ENCODE peak calls at places on chromosomes 4 and X, in seven cellular contexts. D is effector memory CD4-positive, alpha-beta T cell; T is AG08396; M is skeletal muscle cell; O is HFF-Myc; K is lower lobe of right lung; E is ELF-1. P is an unnamed sample.

GRCh38 chrX:110322603-110323002 is 4.7 kb upstream of the AMMECR1 start:
- DNase-seq in M (no peak), T (peak), E (no peak), O (no peak), D (no peak), K (no peak), P (no peak)

GRCh38 chr4:3710451-3711182 is 55.6 kb upstream of the ADRA2C start:
- DNase-seq in M (no peak), E (peak), O (no peak), T (no peak), D (no peak), K (peak), P (peak)

GRCh38 chr4:153223418-153223792 is 19.2 kb downstream of the TRIM2 start:
- DNase-seq in E (peak), O (no peak), T (no peak), M (no peak), K (no peak), D (no peak), P (no peak)

GRCh38 chr4:56619816-56620215 is 61.3 kb downstream of the HOPX start:
- DNase-seq in M (no peak), D (no peak), E (peak), T (no peak), O (no peak), K (no peak), P (no peak)

GRCh38 chrX:119497185-119497584 is 28.9 kb downstream of the SLC25A5 start:
- DNase-seq in T (no peak), E (no peak), M (no peak), O (no peak), D (no peak), K (no peak), P (peak)

GRCh38 chrX:40849906-40850672 is 114.7 kb upstream of the MED14 start:
- DNase-seq in K (no peak), D (no peak), O (no peak), E (no peak), M (no peak), T (no peak), P (no peak)

GRCh38 chr4:4254179-4254578 is 6.2 kb upstream of the TMEM128 start:
- DNase-seq in E (no peak), T (no peak), D (no peak), K (no peak), O (no peak), M (no peak), P (no peak)

GRCh38 chr4:80767944-80768343 is 262.6 kb upstream of the BMP3 start:
- DNase-seq in K (no peak), O (no peak), M (peak), D (no peak), T (no peak), E (no peak), P (no peak)

GRCh38 chr4:77695769-77696168 is 90.1 kb downstream of the CXCL13 start:
- DNase-seq in K (no peak), M (peak), E (no peak), O (peak), T (peak), D (no peak), P (no peak)

GRCh38 chr4:39660045-39660444 is 21.4 kb upstream of the SMIM14 start:
- DNase-seq in T (no peak), K (no peak), E (no peak), D (no peak), O (no peak), M (no peak), P (no peak)

GRCh38 chr4:7195546-7196282 is 3.4 kb downstream of the SORCS2 start:
- DNase-seq in O (no peak), E (no peak), D (no peak), K (no peak), T (no peak), M (peak), P (peak)

GRCh38 chr4:118911162-118911791 is 22.6 kb downstream of the SYNPO2 start:
- DNase-seq in T (no peak), D (no peak), E (no peak), M (no peak), O (no peak), K (no peak), P (no peak)

GRCh38 chr4:52572936-52573485 is 86.1 kb downstream of the USP46 start:
- DNase-seq in T (peak), K (no peak), E (no peak), O (no peak), D (no peak), M (no peak), P (no peak)

GRCh38 chr4:27861381-27861787 is 1000.7 kb downstream of the STIM2 start:
- DNase-seq in E (peak), O (no peak), M (peak), D (no peak), K (no peak), T (peak), P (no peak)

GRCh38 chr4:82833696-82834313 is 35.2 kb upstream of the SCD5 start:
- DNase-seq in D (no peak), M (peak), K (no peak), T (peak), E (no peak), O (peak), P (no peak)

GRCh38 chrX:88604433-88605221 is 142.4 kb upstream of the CPXCR1 start:
- DNase-seq in K (no peak), D (no peak), O (no peak), E (peak), M (no peak), T (no peak), P (no peak)

GRCh38 chrX:121356139-121356849 is 308.9 kb downstream of the GLUD2 start:
- DNase-seq in K (no peak), D (no peak), O (no peak), E (peak), T (no peak), M (no peak), P (no peak)

GRCh38 chrX:132395645-132396044 is 93.2 kb downstream of the MBNL3 start:
- DNase-seq in T (no peak), E (no peak), D (no peak), M (no peak), K (no peak), O (no peak), P (no peak)

GRCh38 chr4:79049840-79050520 is 110.7 kb upstream of the PAQR3 start:
- DNase-seq in O (no peak), E (no peak), M (no peak), T (no peak), K (no peak), D (no peak), P (peak)

P was measured in sigmoid colon.